ENCODE peak calls at places on chromosomes 2 and 18, in nine cellular contexts. A is ovary; S is heart left ventricle; V is HT1080; N is lower lobe of right lung; D is GM19239; T is activated CD8-positive, alpha-beta memory T cell treated with anti-CD3 and anti-CD28 coated beads, Interleukin-2, amount 50 U/mL, for 48 hours; B is dermis microvascular lymphatic vessel endothelial cell; M is stimulated activated CD8-positive, alpha-beta memory T cell treated with anti-CD3 and anti-CD28 coated beads, Interleukin-12 subunit alpha, Interleukin-12 subunit beta, amount 100 ng/mL, for 1 hour. H is an unnamed sample.

GRCh38 chr2:140696449-140696848 is 1434.4 kb downstream of the LRP1B start:
- DNase-seq in A (no peak), S (no peak), V (no peak), N (no peak), D (no peak), T (no peak), B (no peak), M (no peak), H (no peak)

GRCh38 chr2:109005686-109006204 is 16.7 kb upstream of the EDAR start:
- DNase-seq in A (no peak), S (no peak), V (peak), N (no peak), D (no peak), T (no peak), B (no peak), M (no peak), H (no peak)

GRCh38 chr2:215942194-215942593 is 71.2 kb downstream of the MREG start:
- DNase-seq in A (no peak), S (no peak), V (no peak), N (no peak), D (no peak), T (no peak), B (no peak), M (no peak), H (no peak)

GRCh38 chr2:128808462-128809255 is 490.0 kb upstream of the HS6ST1 start:
- DNase-seq in A (no peak), S (no peak), V (peak), N (no peak), D (no peak), T (no peak), B (no peak), M (no peak), H (no peak)

GRCh38 chr2:133949595-133949994 is 304.3 kb upstream of the MGAT5 start:
- DNase-seq in A (no peak), S (no peak), V (no peak), N (no peak), D (no peak), T (no peak), B (no peak), M (no peak), H (no peak)

GRCh38 chr2:207423886-207424285 is 105.9 kb upstream of the CREB1 start:
- DNase-seq in A (no peak), S (no peak), V (peak), N (no peak), D (peak), T (peak), B (no peak), M (peak), H (no peak)

GRCh38 chr2:85536479-85536878 is 2.5 kb upstream of the MAT2A start:
- DNase-seq in A (no peak), S (no peak), V (peak), N (no peak), D (no peak), T (no peak), B (no peak), M (no peak), H (no peak)

GRCh38 chr2:19033240-19033639 is 325.2 kb downstream of the OSR1 start:
- DNase-seq in A (no peak), S (peak), V (no peak), N (no peak), D (no peak), T (no peak), B (no peak), M (no peak), H (peak)

GRCh38 chr2:202104286-202104870 is 31.3 kb downstream of the KIAA2012 start:
- DNase-seq in A (peak), S (no peak), V (peak), N (peak), D (peak), T (peak), B (no peak), M (no peak), H (no peak)

GRCh38 chr18:70249118-70249517 is 39.7 kb upstream of the SOCS6 start:
- DNase-seq in A (no peak), S (no peak), V (peak), N (no peak), D (no peak), T (no peak), B (no peak), M (no peak), H (no peak)

H was measured in thyroid gland.